ENCODE peak calls at places on chromosomes 16 and 17, in eight cellular contexts. P is posterior cingulate gyrus; V is activated T-helper 9 cell treated with anti-CD3 and anti-CD28 coated beads, Interleukin-2, amount 50 U/mL, for 16 hours; C is cardiac fibroblast; A is Calu3; N is iPS-NIHi11; K is NCI-H1092 treated with DMSO at 0.1 percent for 48 hours; O is adipocyte. T is an unnamed sample.

GRCh38 chr16:30715777-30716445 is 16.9 kb downstream of the SRCAP start:
- DNase-seq in P (no peak), V (no peak), C (peak), A (no peak), N (no peak), K (no peak), O (no peak), T (no peak)

GRCh38 chr17:56505154-56505756 is 88.2 kb upstream of the NOG start:
- DNase-seq in P (no peak), V (no peak), C (no peak), A (no peak), N (no peak), K (no peak), O (no peak), T (no peak)

GRCh38 chr17:66507982-66508760 is 205.8 kb downstream of the PRKCA start:
- DNase-seq in P (no peak), V (no peak), C (no peak), A (no peak), N (no peak), K (no peak), O (no peak), T (no peak)

GRCh38 chr16:85253127-85253941 is 141.1 kb upstream of the CIBAR2 start:
- DNase-seq in P (peak), V (peak), C (peak), A (peak), N (peak), K (peak), O (peak), T (peak)

GRCh38 chr17:66909811-66910210 is 54.7 kb upstream of the CACNG4 start:
- DNase-seq in P (no peak), V (no peak), C (no peak), A (no peak), N (no peak), K (no peak), O (no peak), T (no peak)

GRCh38 chr17:82324566-82325285 is 7.3 kb upstream of the CD7 start:
- DNase-seq in P (no peak), V (no peak), C (no peak), A (no peak), N (no peak), K (no peak), O (no peak), T (peak)

GRCh38 chr16:31880322-31880979 is 6.8 kb downstream of the ZNF267 start:
- DNase-seq in P (no peak), V (no peak), C (peak), A (peak), N (no peak), K (no peak), O (peak), T (no peak)

GRCh38 chr17:75574404-75575093 is 13.1 kb upstream of the MYO15B start:
- DNase-seq in P (no peak), V (no peak), C (no peak), A (no peak), N (no peak), K (no peak), O (no peak), T (no peak)

GRCh38 chr17:49825645-49826044 is 22.2 kb downstream of the TAC4 start:
- DNase-seq in P (no peak), V (no peak), C (no peak), A (no peak), N (no peak), K (no peak), O (no peak), T (no peak)

GRCh38 chr17:77445908-77446535 is 305.3 kb downstream of the SEC14L1 start:
- DNase-seq in P (no peak), V (no peak), C (peak), A (peak), N (no peak), K (no peak), O (no peak), T (no peak)

GRCh38 chr17:45948498-45948880 is 50.6 kb upstream of the STH start:
- DNase-seq in P (no peak), V (no peak), C (peak), A (no peak), N (no peak), K (no peak), O (no peak), T (no peak)

GRCh38 chr16:9647981-9648701 is 534.1 kb downstream of the GRIN2A start:
- DNase-seq in P (no peak), V (no peak), C (peak), A (peak), N (peak), K (no peak), O (peak), T (no peak)

GRCh38 chr17:64739316-64740058 is 77.4 kb upstream of the SMURF2 start:
- DNase-seq in P (no peak), V (no peak), C (peak), A (no peak), N (peak), K (no peak), O (peak), T (no peak)

GRCh38 chr16:81634380-81635121 is 144.5 kb upstream of the PLCG2 start:
- DNase-seq in P (no peak), V (no peak), C (peak), A (no peak), N (no peak), K (peak), O (no peak), T (peak)

GRCh38 chr16:89972244-89973234 is 24.0 kb downstream of the DEF8 start:
- DNase-seq in P (peak), V (peak), C (peak), A (peak), N (peak), K (peak), O (peak), T (peak)

GRCh38 chr16:67459858-67460144 is 21.2 kb downstream of the ATP6V0D1 start:
- DNase-seq in P (no peak), V (no peak), C (no peak), A (no peak), N (no peak), K (no peak), O (peak), T (no peak)

GRCh38 chr16:50081428-50082018 is 15.8 kb downstream of the HEATR3 start:
- DNase-seq in P (no peak), V (no peak), C (no peak), A (no peak), N (no peak), K (no peak), O (no peak), T (no peak)

GRCh38 chr16:73527191-73527590 is 479.3 kb upstream of the ZFHX3 start:
- DNase-seq in P (no peak), V (no peak), C (no peak), A (no peak), N (no peak), K (peak), O (peak), T (no peak)

GRCh38 chr17:76461765-76462555 is 5.4 kb upstream of the AANAT start:
- DNase-seq in P (no peak), V (no peak), C (peak), A (no peak), N (no peak), K (no peak), O (no peak), T (no peak)

GRCh38 chr16:58511933-58512815 is 3.1 kb upstream of the SETD6 start:
- DNase-seq in P (no peak), V (peak), C (peak), A (peak), N (peak), K (peak), O (peak), T (peak)

GRCh38 chr17:80428796-80429195 is 13.8 kb downstream of the ENDOV start:
- DNase-seq in P (no peak), V (no peak), C (no peak), A (no peak), N (no peak), K (no peak), O (no peak), T (no peak)

GRCh38 chr17:1073241-1073962 is 76.5 kb downstream of the TIMM22 start:
- DNase-seq in P (peak), V (no peak), C (no peak), A (no peak), N (no peak), K (peak), O (no peak), T (no peak)

GRCh38 chr17:2889256-2889655 is 93.0 kb downstream of the RAP1GAP2 start:
- DNase-seq in P (no peak), V (no peak), C (no peak), A (no peak), N (no peak), K (no peak), O (no peak), T (no peak)

T was measured in NCI-H345.